ENCODE peak calls at places on chromosomes 2 and 18, in ten cellular contexts. P is WERI-Rb-1; R is NCI-H1092 treated with DMSO at 0.1 percent for 48 hours; U is ELR; N is COR-L47; I is endothelial cell; F is cardiac fibroblast; V is upper lobe of right lung; D is GM12892; Q is stimulated activated CD8-positive, alpha-beta memory T cell treated with anti-CD3 and anti-CD28 coated beads, Interleukin-15, amount 100 ng/mL, for 1 hour. C is an unnamed sample.

GRCh38 chr2:108534577-108535379 is 508 bp downstream of the LIMS1 start:
- DNase-seq in P (peak), R (peak), U (peak), N (no peak), I (peak), F (peak), V (no peak), D (no peak), Q (no peak), C (peak)

GRCh38 chr2:68849579-68850030 is 21.6 kb downstream of the BMP10 start:
- DNase-seq in P (no peak), R (no peak), U (peak), N (no peak), I (no peak), F (peak), V (no peak), D (no peak), Q (no peak), C (no peak)

GRCh38 chr2:165141601-165142000 is 62.2 kb downstream of the SCN3A start:
- DNase-seq in P (no peak), R (no peak), U (peak), N (peak), I (no peak), F (peak), V (no peak), D (no peak), Q (no peak), C (no peak)

GRCh38 chr2:191501390-191502168 is 176.4 kb upstream of the NABP1 start:
- DNase-seq in P (no peak), R (peak), U (peak), N (no peak), I (no peak), F (peak), V (no peak), D (no peak), Q (no peak), C (peak)

GRCh38 chr2:207635468-207636200 is 10.4 kb upstream of the METTL21A start:
- DNase-seq in P (no peak), R (no peak), U (peak), N (no peak), I (no peak), F (peak), V (no peak), D (no peak), Q (no peak), C (peak)

GRCh38 chr2:151799886-151800292 is 28.3 kb downstream of the ARL5A start:
- DNase-seq in P (no peak), R (no peak), U (no peak), N (no peak), I (no peak), F (no peak), V (no peak), D (no peak), Q (no peak), C (no peak)

GRCh38 chr2:224412064-224412921 is 10.4 kb upstream of the FAM124B start:
- DNase-seq in P (peak), R (no peak), U (peak), N (no peak), I (no peak), F (peak), V (no peak), D (no peak), Q (no peak), C (no peak)

GRCh38 chr2:142130111-142131015 is 453 bp downstream of the LRP1B start:
- DNase-seq in P (peak), R (peak), U (peak), N (peak), I (peak), F (peak), V (peak), D (peak), Q (no peak), C (peak)

GRCh38 chr18:44181951-44182350 is 498.7 kb upstream of the SETBP1 start:
- DNase-seq in P (no peak), R (no peak), U (no peak), N (no peak), I (no peak), F (no peak), V (no peak), D (no peak), Q (no peak), C (peak)

GRCh38 chr2:28332696-28333095 is 60.0 kb upstream of the FOSL2 start:
- DNase-seq in P (no peak), R (no peak), U (no peak), N (no peak), I (no peak), F (no peak), V (no peak), D (no peak), Q (no peak), C (no peak)

GRCh38 chr18:63065172-63065571 is 254.4 kb downstream of the BCL2 start:
- DNase-seq in P (no peak), R (no peak), U (no peak), N (no peak), I (no peak), F (no peak), V (no peak), D (no peak), Q (no peak), C (no peak)

GRCh38 chr2:64652231-64653173 is 1.2 kb downstream of the SERTAD2 start:
- DNase-seq in P (peak), R (no peak), U (peak), N (no peak), I (no peak), F (peak), V (peak), D (no peak), Q (no peak), C (peak)

GRCh38 chr2:19648583-19648982 is 253.2 kb downstream of the TTC32 start:
- DNase-seq in P (no peak), R (no peak), U (peak), N (no peak), I (no peak), F (peak), V (no peak), D (no peak), Q (no peak), C (peak)

GRCh38 chr2:86778957-86779356 is 11.8 kb downstream of the CD8A start:
- DNase-seq in P (no peak), R (no peak), U (no peak), N (no peak), I (no peak), F (no peak), V (no peak), D (no peak), Q (no peak), C (no peak)

GRCh38 chr18:48781041-48781989 is 169.4 kb downstream of the SMAD7 start:
- DNase-seq in P (peak), R (peak), U (no peak), N (no peak), I (peak), F (peak), V (peak), D (no peak), Q (no peak), C (no peak)

C was measured in MCF 10A.